ENCODE peak calls at places on chromosomes 6 and 20, in seven cellular contexts. One of them, this sample, is unnamed.

GRCh38 chr6:41503841-41504525 is 42.2 kb upstream of the FOXP4 start:
- DNase-seq in lung: no peak
- DNase-seq in stomach: no peak
- DNase-seq in PC-3: peak; percentile 10
- DNase-seq in neuronal stem cell: no peak
- DNase-seq in neural progenitor cell: peak; percentile 78
- DNase-seq in OCI-LY7: no peak
- DNase-seq in this sample: no peak

GRCh38 chr6:131112252-131112651 is 23.0 kb upstream of the AKAP7 start:
- DNase-seq in OCI-LY7: no peak
- DNase-seq in neural progenitor cell: no peak
- DNase-seq in stomach: no peak
- DNase-seq in lung: no peak
- DNase-seq in PC-3: no peak
- DNase-seq in neuronal stem cell: no peak
- DNase-seq in this sample: no peak

GRCh38 chr6:96620851-96621250 is 57.9 kb downstream of the FHL5 start:
- DNase-seq in lung: no peak
- DNase-seq in neuronal stem cell: no peak
- DNase-seq in OCI-LY7: no peak
- DNase-seq in stomach: no peak
- DNase-seq in PC-3: no peak
- DNase-seq in neural progenitor cell: no peak
- DNase-seq in this sample: no peak

GRCh38 chr6:2021713-2022125 is 223.7 kb downstream of the GMDS start:
- DNase-seq in neural progenitor cell: peak; percentile 33
- DNase-seq in stomach: peak; percentile 80
- DNase-seq in PC-3: peak; percentile 66
- DNase-seq in lung: peak; percentile 56
- DNase-seq in OCI-LY7: no peak
- DNase-seq in neuronal stem cell: peak; percentile 14
- DNase-seq in this sample: no peak

GRCh38 chr20:20452254-20452676 is 84.4 kb downstream of the INSM1 start:
- DNase-seq in PC-3: peak; percentile 89
- DNase-seq in neural progenitor cell: peak; percentile 93
- DNase-seq in stomach: peak; percentile 45
- DNase-seq in lung: no peak
- DNase-seq in neuronal stem cell: peak; percentile 69
- DNase-seq in OCI-LY7: no peak
- DNase-seq in this sample: peak; percentile 85

GRCh38 chr20:56422824-56423189 is 10.7 kb downstream of the CASS4 start:
- DNase-seq in lung: no peak
- DNase-seq in stomach: no peak
- DNase-seq in neuronal stem cell: no peak
- DNase-seq in OCI-LY7: no peak
- DNase-seq in neural progenitor cell: no peak
- DNase-seq in PC-3: no peak
- DNase-seq in this sample: no peak

GRCh38 chr6:121544691-121545090 is 109.2 kb downstream of the GJA1 start:
- DNase-seq in neural progenitor cell: no peak
- DNase-seq in neuronal stem cell: no peak
- DNase-seq in OCI-LY7: no peak
- DNase-seq in stomach: no peak
- DNase-seq in lung: no peak
- DNase-seq in PC-3: no peak
- DNase-seq in this sample: no peak

GRCh38 chr6:91476000-91476399 is 889.1 kb upstream of the MAP3K7 start:
- DNase-seq in lung: peak; percentile 37
- DNase-seq in stomach: no peak
- DNase-seq in neuronal stem cell: no peak
- DNase-seq in neural progenitor cell: no peak
- DNase-seq in PC-3: peak; percentile 82
- DNase-seq in OCI-LY7: no peak
- DNase-seq in this sample: no peak

GRCh38 chr20:17666491-17666890 is 15.6 kb downstream of the RRBP1 start:
- DNase-seq in neuronal stem cell: no peak
- DNase-seq in OCI-LY7: no peak
- DNase-seq in lung: no peak
- DNase-seq in stomach: no peak
- DNase-seq in neural progenitor cell: no peak
- DNase-seq in PC-3: no peak
- DNase-seq in this sample: no peak

GRCh38 chr6:50047026-50047425 is 2.7 kb downstream of the DEFB112 start:
- DNase-seq in PC-3: no peak
- DNase-seq in neural progenitor cell: no peak
- DNase-seq in neuronal stem cell: no peak
- DNase-seq in OCI-LY7: no peak
- DNase-seq in stomach: no peak
- DNase-seq in lung: no peak
- DNase-seq in this sample: no peak

GRCh38 chr6:96562886-96563285 is at the start of gene FHL5:
- DNase-seq in neuronal stem cell: no peak
- DNase-seq in lung: no peak
- DNase-seq in stomach: no peak
- DNase-seq in PC-3: no peak
- DNase-seq in neural progenitor cell: no peak
- DNase-seq in OCI-LY7: no peak
- DNase-seq in this sample: no peak

GRCh38 chr20:50376888-50377459 is 133.2 kb upstream of the PTPN1 start:
- DNase-seq in lung: no peak
- DNase-seq in OCI-LY7: no peak
- DNase-seq in neuronal stem cell: no peak
- DNase-seq in PC-3: peak; percentile 96
- DNase-seq in neural progenitor cell: no peak
- DNase-seq in stomach: no peak
- DNase-seq in this sample: no peak

GRCh38 chr6:141744971-141745370 is 387.8 kb upstream of the GJE1 start:
- DNase-seq in stomach: no peak
- DNase-seq in neuronal stem cell: no peak
- DNase-seq in lung: no peak
- DNase-seq in neural progenitor cell: no peak
- DNase-seq in OCI-LY7: no peak
- DNase-seq in PC-3: no peak
- DNase-seq in this sample: no peak

GRCh38 chr6:16677458-16677857 is 83.8 kb downstream of the ATXN1 start:
- DNase-seq in OCI-LY7: no peak
- DNase-seq in neural progenitor cell: no peak
- DNase-seq in PC-3: peak; percentile 27
- DNase-seq in neuronal stem cell: no peak
- DNase-seq in stomach: no peak
- DNase-seq in lung: no peak
- DNase-seq in this sample: no peak

GRCh38 chr6:17490724-17491123 is 97.3 kb downstream of the CAP2 start:
- DNase-seq in PC-3: no peak
- DNase-seq in neural progenitor cell: no peak
- DNase-seq in OCI-LY7: no peak
- DNase-seq in neuronal stem cell: no peak
- DNase-seq in lung: no peak
- DNase-seq in stomach: no peak
- DNase-seq in this sample: no peak

GRCh38 chr6:52385074-52385473 is 23.1 kb downstream of the PAQR8 start:
- DNase-seq in neural progenitor cell: no peak
- DNase-seq in neuronal stem cell: no peak
- DNase-seq in OCI-LY7: no peak
- DNase-seq in PC-3: no peak
- DNase-seq in stomach: no peak
- DNase-seq in lung: no peak
- DNase-seq in this sample: no peak
- H3K36me3 ChIP-seq in neural progenitor cell: no peaks in the 10 kb centered on the region
- H3K36me3 ChIP-seq in neuronal stem cell: no peaks in the 10 kb centered on the region
- H3K36me3 ChIP-seq in OCI-LY7: no peaks in the 10 kb centered on the region
- H3K36me3 ChIP-seq in PC-3: no peaks in the 10 kb centered on the region
- H3K36me3 ChIP-seq in stomach: peaks cover 6% of the 10 kb centered on the region
- H3K36me3 ChIP-seq in lung: no peaks in the 10 kb centered on the region
- H3K36me3 ChIP-seq in this sample: no peaks in the 10 kb centered on the region

GRCh38 chr20:62330576-62331317 is 27.9 kb downstream of the ADRM1 start:
- DNase-seq in PC-3: no peak
- DNase-seq in neural progenitor cell: no peak
- DNase-seq in stomach: no peak
- DNase-seq in neuronal stem cell: no peak
- DNase-seq in OCI-LY7: no peak
- DNase-seq in lung: no peak
- DNase-seq in this sample: no peak
- H3K36me3 ChIP-seq in PC-3: peaks cover 71% of the 10 kb centered on the region
- H3K36me3 ChIP-seq in neural progenitor cell: peaks cover 1% of the 10 kb centered on the region
- H3K36me3 ChIP-seq in stomach: peaks cover 96% of the 10 kb centered on the region
- H3K36me3 ChIP-seq in neuronal stem cell: peaks cover 79% of the 10 kb centered on the region
- H3K36me3 ChIP-seq in OCI-LY7: peaks cover 43% of the 10 kb centered on the region
- H3K36me3 ChIP-seq in lung: peaks cover 88% of the 10 kb centered on the region
- H3K36me3 ChIP-seq in this sample: no peaks in the 10 kb centered on the region

DNA sequence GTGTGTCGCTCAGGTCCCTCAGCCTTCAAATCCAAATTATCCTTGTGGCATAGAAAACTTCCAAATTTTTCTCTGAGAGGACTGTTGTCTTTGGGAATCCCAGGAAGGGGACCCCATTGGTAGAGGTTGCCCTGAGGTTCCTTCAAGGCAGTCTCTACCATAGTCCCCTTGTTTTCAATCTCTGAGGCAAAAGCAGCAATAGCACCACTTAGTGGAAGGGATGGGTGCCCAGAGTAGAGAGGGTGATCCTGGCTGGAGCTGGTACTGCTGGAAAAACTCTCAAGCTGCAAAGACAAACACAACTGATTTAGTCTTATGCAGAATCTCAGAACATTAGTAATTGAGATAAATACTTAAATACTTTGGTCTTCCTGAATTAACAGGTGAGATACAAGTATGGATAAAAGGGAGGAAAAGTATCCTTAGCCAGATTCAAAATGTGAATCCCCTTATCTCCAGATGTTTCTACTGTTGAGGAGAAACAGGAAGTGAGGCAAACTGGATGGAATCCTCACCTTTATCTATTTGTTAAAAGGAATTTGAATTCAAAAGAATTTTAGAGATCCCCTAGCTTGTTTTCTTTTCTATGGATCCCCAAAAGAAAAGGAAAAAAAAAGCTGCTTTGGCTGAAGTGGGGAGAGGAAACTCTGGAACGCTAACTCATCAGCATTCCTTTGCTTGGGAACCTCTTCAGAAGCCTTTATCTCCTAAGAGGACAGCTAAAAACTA is 13.4 kb downstream of the ZNF318 start:
- DNase-seq in lung: no peak
- DNase-seq in PC-3: peak; percentile 15
- DNase-seq in neural progenitor cell: peak; percentile 31
- DNase-seq in OCI-LY7: peak; percentile 27
- DNase-seq in stomach: no peak
- DNase-seq in neuronal stem cell: no peak
- DNase-seq in this sample: no peak
- H3K36me3 ChIP-seq in lung: peaks cover 24% of the 10 kb centered on the region
- H3K36me3 ChIP-seq in PC-3: peaks cover 30% of the 10 kb centered on the region
- H3K36me3 ChIP-seq in neural progenitor cell: no peaks in the 10 kb centered on the region
- H3K36me3 ChIP-seq in OCI-LY7: peaks cover 93% of the 10 kb centered on the region
- H3K36me3 ChIP-seq in stomach: peaks cover 95% of the 10 kb centered on the region
- H3K36me3 ChIP-seq in neuronal stem cell: peaks cover 90% of the 10 kb centered on the region
- H3K36me3 ChIP-seq in this sample: peaks cover 24% of the 10 kb centered on the region

GRCh38 chr6:25248100-25248499 is 31.1 kb upstream of the CARMIL1 start:
- DNase-seq in lung: no peak
- DNase-seq in neural progenitor cell: no peak
- DNase-seq in stomach: no peak
- DNase-seq in PC-3: peak; percentile 36
- DNase-seq in neuronal stem cell: no peak
- DNase-seq in OCI-LY7: no peak
- DNase-seq in this sample: no peak
- H3K36me3 ChIP-seq in lung: no peaks in the 10 kb centered on the region
- H3K36me3 ChIP-seq in neural progenitor cell: no peaks in the 10 kb centered on the region
- H3K36me3 ChIP-seq in stomach: no peaks in the 10 kb centered on the region
- H3K36me3 ChIP-seq in PC-3: no peaks in the 10 kb centered on the region
- H3K36me3 ChIP-seq in neuronal stem cell: no peaks in the 10 kb centered on the region
- H3K36me3 ChIP-seq in OCI-LY7: no peaks in the 10 kb centered on the region
- H3K36me3 ChIP-seq in this sample: no peaks in the 10 kb centered on the region

DNA sequence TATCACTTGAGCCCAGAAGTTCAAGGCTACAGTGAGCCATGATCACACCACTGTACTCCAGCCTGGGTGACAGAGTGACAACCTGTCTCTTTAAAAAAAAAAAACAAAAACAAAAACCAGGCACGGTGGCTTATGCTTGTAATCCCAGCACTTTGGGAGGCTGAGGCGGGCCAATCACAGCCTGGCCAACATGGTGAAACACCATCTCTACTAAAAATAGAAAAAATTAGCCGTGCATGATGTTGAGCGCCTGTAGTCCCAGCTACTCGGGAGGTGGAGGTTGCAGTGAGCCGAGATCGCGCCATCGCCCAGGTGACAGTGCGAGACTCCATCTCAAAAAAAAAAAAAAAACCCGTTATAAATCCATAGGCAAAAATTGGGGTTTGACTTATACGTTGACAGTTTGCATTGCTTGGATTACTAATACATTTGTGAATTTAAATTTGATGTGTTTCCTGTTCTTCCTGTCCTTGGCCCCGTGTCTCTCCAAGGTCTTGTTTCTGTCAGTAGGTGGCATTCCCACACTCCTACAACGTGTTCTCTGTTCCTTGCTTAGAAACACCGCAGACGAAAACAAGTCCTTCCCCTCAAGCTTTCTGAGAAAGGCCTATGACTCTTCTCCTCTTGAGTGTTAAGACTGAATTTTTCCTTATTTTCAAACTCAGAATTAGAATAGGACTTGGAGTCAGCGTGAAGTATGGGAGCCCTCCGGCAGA is 147.0 kb downstream of the DTNBP1 start:
- DNase-seq in neural progenitor cell: no peak
- DNase-seq in OCI-LY7: no peak
- DNase-seq in PC-3: no peak
- DNase-seq in neuronal stem cell: no peak
- DNase-seq in lung: no peak
- DNase-seq in stomach: no peak
- DNase-seq in this sample: no peak
- H3K36me3 ChIP-seq in neural progenitor cell: no peaks in the 10 kb centered on the region
- H3K36me3 ChIP-seq in OCI-LY7: peaks cover 41% of the 10 kb centered on the region
- H3K36me3 ChIP-seq in PC-3: peaks cover 12% of the 10 kb centered on the region
- H3K36me3 ChIP-seq in neuronal stem cell: peaks cover 100% of the 10 kb centered on the region
- H3K36me3 ChIP-seq in lung: peaks cover 56% of the 10 kb centered on the region
- H3K36me3 ChIP-seq in stomach: peaks cover 95% of the 10 kb centered on the region
- H3K36me3 ChIP-seq in this sample: peaks cover 34% of the 10 kb centered on the region